ENCODE peak calls at places on chromosomes 2 and 18, in nine cellular contexts. W is activated T-helper 9 cell treated with anti-CD3 and anti-CD28 coated beads, Interleukin-2, amount 50 U/mL, for 16 hours; C is nucleus accumbens; E is left ventricle myocardium superior; X is nephron progenitor cell; S is fibroblast of the conjunctiva; V is RKO; O is endothelial cell; N is activated CD4-positive, alpha-beta T cell treated with anti-CD3 and anti-CD28 coated beads for 36 hours. Q is an unnamed sample.

GRCh38 chr2:146985753-146986152 is 859.1 kb upstream of the ACVR2A start:
- DNase-seq in V (no peak), O (no peak), X (no peak), S (no peak), N (no peak), W (no peak), E (no peak), C (no peak), Q (no peak)

GRCh38 chr2:63926800-63927199 is 85.1 kb downstream of the UGP2 start:
- DNase-seq in S (no peak), N (no peak), V (no peak), C (no peak), E (no peak), X (no peak), O (no peak), W (no peak), Q (no peak)

GRCh38 chr2:42770288-42771131 is 6.6 kb upstream of the OXER1 start:
- DNase-seq in N (peak; percentile 27), X (peak; percentile 42), O (peak; percentile 59), E (no peak), V (peak; percentile 65), S (no peak), C (no peak), W (no peak), Q (no peak)

GRCh38 chr2:112941753-112942653 is 31.0 kb downstream of the IL37 start:
- DNase-seq in W (peak; percentile 13), X (peak; percentile 82), V (peak; percentile 52), N (peak; percentile 89), O (peak; percentile 85), E (peak; percentile 55), C (peak; percentile 66), S (peak; percentile 43), Q (peak; percentile 39)

GRCh38 chr2:83370419-83370762 is 1088.7 kb downstream of the SUCLG1 start:
- DNase-seq in X (no peak), S (no peak), C (no peak), O (no peak), V (no peak), E (no peak), N (no peak), W (no peak), Q (no peak)

GRCh38 chr18:79668203-79668602 is 11.4 kb upstream of the CTDP1 start:
- DNase-seq in V (no peak), C (no peak), O (no peak), E (no peak), X (no peak), S (no peak), N (no peak), W (no peak), Q (no peak)

GRCh38 chr2:37851428-37851827 is 73.7 kb upstream of the RMDN2 start:
- DNase-seq in S (no peak), E (no peak), O (no peak), W (no peak), N (no peak), C (no peak), X (no peak), V (no peak), Q (no peak)

GRCh38 chr2:241658296-241658695 is 20.8 kb downstream of the ATG4B start:
- DNase-seq in X (no peak), S (no peak), C (no peak), W (no peak), E (no peak), V (no peak), O (no peak), N (no peak), Q (no peak)

GRCh38 chr2:238868067-238868524 is 20.2 kb downstream of the TWIST2 start:
- DNase-seq in N (no peak), V (no peak), C (no peak), O (no peak), X (no peak), E (no peak), S (peak; percentile 80), W (no peak), Q (no peak)